ENCODE peak calls at places on chromosomes 6 and 20, in seven cellular contexts. J is globus pallidus; T is fibroblast of mammary gland; R is H54; U is psoas muscle; A is heart left ventricle; I is activated CD8-positive, alpha-beta memory T cell treated with anti-CD3 and anti-CD28 coated beads, Interleukin-2, amount 50 U/mL, for 48 hours. L is an unnamed sample.

GRCh38 chr6:120826253-120826652 is 508.0 kb downstream of the TBC1D32 start:
- DNase-seq in J (no peak), T (peak; percentile 6), R (no peak), U (no peak), A (no peak), I (no peak), L (peak; percentile 55)

GRCh38 chr6:51648774-51649173 is 438.6 kb downstream of the PKHD1 start:
- DNase-seq in J (no peak), T (no peak), R (no peak), U (no peak), A (no peak), I (no peak), L (no peak)

GRCh38 chr6:19303381-19303780 is 533.8 kb upstream of the ID4 start:
- DNase-seq in J (peak; percentile 38), T (peak; percentile 4), R (no peak), U (no peak), A (no peak), I (no peak), L (peak; percentile 36)

GRCh38 chr6:147065786-147066185 is 138.4 kb upstream of the STXBP5 start:
- DNase-seq in J (no peak), T (no peak), R (no peak), U (no peak), A (no peak), I (no peak), L (no peak)

GRCh38 chr6:141969201-141969600 is 163.5 kb upstream of the GJE1 start:
- DNase-seq in J (no peak), T (peak; percentile 60), R (no peak), U (no peak), A (no peak), I (no peak), L (no peak)

GRCh38 chr6:123030292-123030691 is 34.3 kb downstream of the CLVS2 start:
- DNase-seq in J (no peak), T (peak; percentile 56), R (no peak), U (no peak), A (no peak), I (no peak), L (no peak)

GRCh38 chr6:56642366-56643261 is at the start of gene DST:
- DNase-seq in J (no peak), T (peak; percentile 95), R (peak; percentile 33), U (no peak), A (no peak), I (no peak), L (no peak)

GRCh38 chr6:40409143-40409542 is 178.0 kb downstream of the LRFN2 start:
- DNase-seq in J (no peak), T (no peak), R (no peak), U (no peak), A (no peak), I (no peak), L (no peak)

GRCh38 chr6:108425428-108425827 is 130.6 kb downstream of the AFG1L start:
- DNase-seq in J (no peak), T (no peak), R (no peak), U (no peak), A (no peak), I (no peak), L (no peak)

GRCh38 chr20:46523696-46524328 is 10.5 kb upstream of the ZNF334 start:
- DNase-seq in J (no peak), T (peak; percentile 20), R (no peak), U (no peak), A (no peak), I (no peak), L (no peak)

GRCh38 chr6:125828476-125829039 is 37.8 kb downstream of the NCOA7 start:
- DNase-seq in J (no peak), T (no peak), R (no peak), U (no peak), A (no peak), I (no peak), L (no peak)

GRCh38 chr6:165689699-165690098 is 26.7 kb upstream of the PDE10A start:
- DNase-seq in J (no peak), T (peak; percentile 35), R (no peak), U (no peak), A (no peak), I (no peak), L (no peak)

GRCh38 chr6:143060354-143060805 is 309 bp upstream of the AIG1 start:
- DNase-seq in J (peak; percentile 79), T (peak; percentile 81), R (peak; percentile 76), U (peak; percentile 90), A (peak; percentile 82), I (peak; percentile 85), L (peak; percentile 80)

GRCh38 chr6:114084327-114084890 is 113.5 kb upstream of the HDAC2 start:
- DNase-seq in J (no peak), T (peak; percentile 49), R (no peak), U (peak; percentile 40), A (no peak), I (no peak), L (no peak)

GRCh38 chr20:49372095-49372734 is 94.4 kb upstream of the ZNFX1 start:
- DNase-seq in J (no peak), T (no peak), R (no peak), U (no peak), A (no peak), I (no peak), L (no peak)

GRCh38 chr6:134702279-134702678 is 247.6 kb downstream of the ALDH8A1 start:
- DNase-seq in J (no peak), T (no peak), R (no peak), U (no peak), A (no peak), I (no peak), L (no peak)

GRCh38 chr6:50707191-50707590 is 6.1 kb upstream of the TFAP2D start:
- DNase-seq in J (no peak), T (no peak), R (no peak), U (no peak), A (no peak), I (no peak), L (no peak)

GRCh38 chr20:45918182-45918737 is 6.3 kb upstream of the PLTP start:
- DNase-seq in J (no peak), T (peak; percentile 60), R (no peak), U (no peak), A (no peak), I (no peak), L (no peak)

GRCh38 chr6:151240036-151240685 is 394 bp downstream of the AKAP12 start:
- DNase-seq in J (peak; percentile 19), T (peak; percentile 83), R (peak; percentile 43), U (peak; percentile 88), A (peak; percentile 82), I (peak; percentile 75), L (peak; percentile 36)

GRCh38 chr20:48406462-48407235 is 421.1 kb downstream of the PREX1 start:
- DNase-seq in J (peak; percentile 49), T (peak; percentile 8), R (no peak), U (no peak), A (no peak), I (no peak), L (no peak)

GRCh38 chr20:18056174-18057105 is 1.3 kb downstream of the OVOL2 start:
- DNase-seq in J (no peak), T (no peak), R (no peak), U (no peak), A (no peak), I (no peak), L (peak; percentile 64)

GRCh38 chr6:160030103-160030502 is 61.2 kb downstream of the IGF2R start:
- DNase-seq in J (peak; percentile 76), T (peak; percentile 97), R (peak; percentile 20), U (peak; percentile 95), A (peak; percentile 89), I (no peak), L (peak; percentile 62)

GRCh38 chr20:57259179-57260021 is 7.0 kb downstream of the BMP7 start:
- DNase-seq in J (peak; percentile 54), T (no peak), R (no peak), U (no peak), A (no peak), I (no peak), L (no peak)